ENCODE peak calls at places on chromosome 7, in eight cellular contexts. I is lower lobe of right lung; B is AG10803; H is stimulated activated naive CD8-positive, alpha-beta T cell treated with anti-CD3 and anti-CD28 coated beads, Interleukin-15, Interleukin-2, amounts not matched to agents 100 U/mL and 50 U/mL, for 24 hours; O is Right ventricle myocardium superior; L is T-cell; U is H7; E is GF-D8. N is an unnamed sample.

GRCh38 chr7:152144557-152145245 is 119.2 kb downstream of the GALNT11 start:
- DNase-seq in I (no peak), B (no peak), H (no peak), O (no peak), L (peak; percentile 28), U (no peak), E (no peak), N (no peak)

GRCh38 chr7:105906690-105907089 is 30.3 kb upstream of the ATXN7L1 start:
- DNase-seq in I (no peak), B (peak; percentile 49), H (no peak), O (no peak), L (no peak), U (no peak), E (no peak), N (no peak)

GRCh38 chr7:148664319-148664718 is 34.4 kb upstream of the CUL1 start:
- DNase-seq in I (no peak), B (peak; percentile 65), H (no peak), O (peak; percentile 54), L (no peak), U (no peak), E (no peak), N (no peak)

GRCh38 chr7:30143748-30144251 is 9.0 kb downstream of the MTURN start:
- DNase-seq in I (no peak), B (peak; percentile 34), H (peak; percentile 17), O (no peak), L (no peak), U (no peak), E (no peak), N (no peak)

GRCh38 chr7:13851756-13852155 is 137.7 kb downstream of the ETV1 start:
- DNase-seq in I (no peak), B (peak; percentile 57), H (no peak), O (no peak), L (no peak), U (peak; percentile 38), E (no peak), N (peak; percentile 38)

GRCh38 chr7:64945776-64946175 is 42.7 kb downstream of the ZNF273 start:
- DNase-seq in I (no peak), B (no peak), H (no peak), O (no peak), L (no peak), U (no peak), E (no peak), N (no peak)

GRCh38 chr7:120738816-120739215 is 119.1 kb downstream of the TSPAN12 start:
- DNase-seq in I (no peak), B (no peak), H (no peak), O (no peak), L (no peak), U (no peak), E (no peak), N (no peak)

GRCh38 chr7:76507723-76508406 is 2.5 kb upstream of the UPK3B start:
- DNase-seq in I (no peak), B (peak; percentile 15), H (no peak), O (no peak), L (no peak), U (peak; percentile 18), E (no peak), N (no peak)

GRCh38 chr7:74452748-74453320 is 872 bp upstream of the GTF2IRD1 start:
- DNase-seq in I (no peak), B (peak; percentile 36), H (peak; percentile 25), O (no peak), L (no peak), U (peak; percentile 68), E (no peak), N (no peak)

GRCh38 chr7:130845581-130846085 is 111.6 kb upstream of the KLF14 start:
- DNase-seq in I (no peak), B (peak; percentile 92), H (no peak), O (no peak), L (no peak), U (no peak), E (no peak), N (no peak)

GRCh38 chr7:50677279-50677996 is 105.3 kb downstream of the GRB10 start:
- DNase-seq in I (no peak), B (no peak), H (no peak), O (no peak), L (no peak), U (peak; percentile 25), E (no peak), N (no peak)

N was measured in ELF-1.